ENCODE peak calls at places on chromosomes 12 and 14, in four cellular contexts. X, V, F and U are unnamed samples.

GRCh38 chr12:26304273-26304672 is 108.9 kb downstream of the SSPN start:
- DNase-seq in X (no peak), V (no peak), F (no peak), U (no peak)

GRCh38 chr12:100493371-100494012 is 19.8 kb downstream of the NR1H4 start:
- DNase-seq in X (no peak), V (no peak), F (no peak), U (no peak)

GRCh38 chr12:14399871-14400270 is 34.4 kb downstream of the ATF7IP start:
- DNase-seq in X (no peak), V (peak), F (no peak), U (peak)

GRCh38 chr14:95535226-95536021 is 574 bp downstream of the GLRX5 start:
- DNase-seq in X (no peak), V (no peak), F (no peak), U (peak)

GRCh38 chr12:104748790-104749189 is 209.3 kb downstream of the SLC41A2 start:
- DNase-seq in X (peak), V (peak), F (no peak), U (no peak)

GRCh38 chr14:36538051-36538450 is 18.0 kb upstream of the NKX2-1 start:
- DNase-seq in X (no peak), V (no peak), F (no peak), U (no peak)

GRCh38 chr14:68520637-68521556 is 272.0 kb downstream of the ZFP36L1 start:
- DNase-seq in X (peak), V (no peak), F (no peak), U (peak)

GRCh38 chr12:47744005-47744651 is 14.6 kb downstream of the RAPGEF3 start:
- DNase-seq in X (peak), V (no peak), F (peak), U (peak)

GRCh38 chr12:11545438-11546330 is 103.8 kb upstream of the ETV6 start:
- DNase-seq in X (no peak), V (no peak), F (no peak), U (peak)

GRCh38 chr14:93333631-93334095 is 827 bp upstream of the BTBD7 start:
- DNase-seq in X (no peak), V (no peak), F (no peak), U (no peak)

GRCh38 chr12:124254126-124254525 is 40.8 kb upstream of the RFLNA start:
- DNase-seq in X (no peak), V (no peak), F (no peak), U (no peak)

GRCh38 chr12:131267576-131267975 is 313.9 kb downstream of the ADGRD1 start:
- DNase-seq in X (no peak), V (no peak), F (no peak), U (no peak)

GRCh38 chr14:53927171-53927570 is 29.5 kb downstream of the BMP4 start:
- DNase-seq in X (no peak), V (peak), F (no peak), U (peak)

GRCh38 chr14:51604078-51604477 is 47.6 kb upstream of the FRMD6 start:
- DNase-seq in X (no peak), V (peak), F (no peak), U (no peak)

GRCh38 chr12:77469614-77470333 is 360.9 kb upstream of the NAV3 start:
- DNase-seq in X (no peak), V (no peak), F (no peak), U (no peak)

GRCh38 chr14:51860164-51860835 is at the start of gene GNG2:
- DNase-seq in X (peak), V (peak), F (peak), U (peak)

GRCh38 chr12:76029982-76030377 is 1.6 kb downstream of the PHLDA1 start:
- DNase-seq in X (no peak), V (peak), F (no peak), U (peak)

GRCh38 chr14:52906141-52906601 is 44.7 kb downstream of the FERMT2 start:
- DNase-seq in X (no peak), V (peak), F (no peak), U (no peak)

GRCh38 chr14:96145116-96145864 is 59.3 kb upstream of the BDKRB2 start:
- DNase-seq in X (no peak), V (peak), F (peak), U (no peak)

GRCh38 chr14:87084908-87085307 is 908.1 kb downstream of the GALC start:
- DNase-seq in X (no peak), V (no peak), F (no peak), U (no peak)

GRCh38 chr12:93098077-93098476 is 169.0 kb upstream of the EEA1 start:
- DNase-seq in X (peak), V (peak), F (peak), U (peak)

GRCh38 chr12:105369014-105369413 is 38.5 kb downstream of the C12orf75 start:
- DNase-seq in X (no peak), V (peak), F (no peak), U (no peak)

GRCh38 chr12:67633708-67634107 is 14.8 kb upstream of the DYRK2 start:
- DNase-seq in X (no peak), V (no peak), F (no peak), U (no peak)

GRCh38 chr14:49581209-49581960 is 4.8 kb downstream of the RPS29 start:
- DNase-seq in X (no peak), V (no peak), F (no peak), U (no peak)

GRCh38 chr12:5915511-5915910 is 29.5 kb downstream of the ANO2 start:
- DNase-seq in X (peak), V (no peak), F (no peak), U (no peak)

GRCh38 chr12:55720071-55720564 is at the start of gene RDH5:
- DNase-seq in X (no peak), V (peak), F (no peak), U (no peak)

GRCh38 chr14:79730911-79731310 is 480.4 kb downstream of the DIO2 start:
- DNase-seq in X (no peak), V (no peak), F (no peak), U (no peak)

GRCh38 chr12:95838125-95838524 is 20.6 kb upstream of the SNRPF start:
- DNase-seq in X (no peak), V (peak), F (no peak), U (no peak)

GRCh38 chr12:65121049-65121955 is at the start of gene WIF1:
- DNase-seq in X (peak), V (no peak), F (peak), U (peak)

GRCh38 chr12:90897981-90898380 is 57.0 kb downstream of the CCER1 start:
- DNase-seq in X (no peak), V (peak), F (no peak), U (no peak)

GRCh38 chr12:89421093-89421835 is 69.0 kb upstream of the DUSP6 start:
- DNase-seq in X (no peak), V (no peak), F (no peak), U (peak)

GRCh38 chr12:62933871-62934798 is 815 bp downstream of the PPM1H start:
- DNase-seq in X (peak), V (peak), F (peak), U (peak)

GRCh38 chr12:62930546-62931425 is 4.2 kb downstream of the PPM1H start:
- DNase-seq in X (no peak), V (peak), F (no peak), U (peak)

GRCh38 chr12:62931481-62931880 is 3.5 kb downstream of the PPM1H start:
- DNase-seq in X (no peak), V (no peak), F (no peak), U (no peak)

GRCh38 chr12:62933220-62933870 is 1.6 kb downstream of the PPM1H start:
- DNase-seq in X (peak), V (no peak), F (peak), U (peak)

GRCh38 chr12:62934799-62935674 is at the start of gene PPM1H:
- DNase-seq in X (peak), V (peak), F (peak), U (peak)
- H3K23ac ChIP-seq in X (no peak), V (peak), F (no peak), U (peak)

GRCh38 chr12:51020448-51021182 is 5.6 kb downstream of the SLC11A2 start:
- DNase-seq in X (no peak), V (no peak), F (no peak), U (no peak)
- H4K5ac ChIP-seq in X (no peak), V (no peak), F (no peak), U (no peak)

GRCh38 chr14:104289485-104289884 is 151.1 kb downstream of the KIF26A start:
- DNase-seq in X (peak), V (no peak), F (no peak), U (no peak)
- H3K23ac ChIP-seq in X (no peak), V (no peak), F (no peak), U (no peak)

GRCh38 chr14:55370883-55371455 is 40.7 kb downstream of the ATG14 start:
- DNase-seq in X (no peak), V (no peak), F (no peak), U (no peak)

GRCh38 chr14:55361190-55361589 is 50.4 kb downstream of the ATG14 start:
- DNase-seq in X (no peak), V (no peak), F (no peak), U (no peak)

GRCh38 chr14:55366271-55366670 is 45.4 kb downstream of the ATG14 start:
- DNase-seq in X (no peak), V (peak), F (no peak), U (no peak)
- H4K5ac ChIP-seq in X (no peak), V (no peak), F (no peak), U (no peak)

GRCh38 chr12:54032220-54032619 is 630 bp upstream of the HOXC5 start:
- DNase-seq in X (no peak), V (no peak), F (no peak), U (no peak)

GRCh38 chr12:54033106-54033979 is 493 bp downstream of the HOXC5 start:
- DNase-seq in X (no peak), V (no peak), F (no peak), U (no peak)

GRCh38 chr12:54033980-54034783 is 1.3 kb downstream of the HOXC5 start:
- DNase-seq in X (no peak), V (no peak), F (no peak), U (no peak)

GRCh38 chr12:54030889-54031860 is 1.7 kb upstream of the HOXC5 start:
- DNase-seq in X (no peak), V (peak), F (no peak), U (peak)

DNA sequence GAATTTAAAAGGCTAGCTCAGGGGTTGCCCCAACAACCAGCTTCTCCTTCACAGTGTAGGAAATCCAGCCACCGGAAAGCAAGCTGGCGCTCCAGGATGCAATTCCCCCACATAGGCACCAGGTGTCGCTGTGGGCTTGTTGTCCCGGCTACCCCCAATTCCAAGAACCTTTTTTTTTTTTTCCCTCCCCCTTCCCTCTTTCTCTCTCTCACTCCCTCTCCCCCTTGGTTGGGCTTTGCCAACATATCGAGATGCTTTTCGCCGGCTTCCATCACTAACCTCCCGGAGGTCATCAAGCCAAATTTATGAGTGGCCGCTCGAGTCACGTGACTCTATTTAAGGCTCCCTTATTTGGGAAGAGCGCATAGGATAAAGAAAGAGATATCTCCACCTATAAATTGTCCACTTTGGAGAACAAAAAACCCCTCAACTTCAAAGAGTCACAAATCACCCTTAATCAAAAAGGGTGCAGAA is at the start of gene HOXC5:
- DNase-seq in X (peak), V (peak), F (peak), U (peak)
- H3K23ac ChIP-seq in X (no peak), V (no peak), F (no peak), U (no peak)

GRCh38 chr12:113960030-113960429 is 6.1 kb downstream of the RBM19 start:
- DNase-seq in X (no peak), V (no peak), F (no peak), U (no peak)
- H4K5ac ChIP-seq in X (no peak), V (no peak), F (no peak), U (no peak)

DNA sequence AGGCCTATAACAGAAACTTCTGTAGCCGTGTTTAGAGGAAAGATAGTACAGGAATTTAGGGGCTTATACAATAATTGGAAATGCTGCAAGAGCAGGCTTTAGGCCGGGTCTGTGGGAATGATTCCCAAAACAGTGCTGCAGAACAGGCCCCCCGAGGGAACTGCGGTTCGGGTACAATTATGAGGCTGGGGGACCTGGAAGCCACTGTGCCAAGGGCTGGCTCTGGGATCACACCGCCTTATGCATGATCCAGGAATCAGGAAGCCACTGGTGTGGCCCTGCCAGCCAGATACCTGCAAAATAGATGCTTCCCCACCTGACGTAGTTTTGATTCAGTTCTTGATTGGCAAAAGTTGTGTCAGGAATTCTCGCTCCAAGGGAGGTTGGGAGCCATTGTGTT is 55.4 kb downstream of the CACNA1C start:
- DNase-seq in X (no peak), V (no peak), F (no peak), U (no peak)
- H3K23ac ChIP-seq in X (no peak), V (no peak), F (no peak), U (no peak)

GRCh38 chr14:101199028-101199770 is 295.7 kb upstream of the RTL1 start:
- DNase-seq in X (peak), V (no peak), F (peak), U (no peak)
- H4K5ac ChIP-seq in X (no peak), V (no peak), F (no peak), U (no peak)

GRCh38 chr14:73369433-73369832 is 88.9 kb downstream of the NUMB start:
- DNase-seq in X (no peak), V (no peak), F (no peak), U (no peak)
- H3K23ac ChIP-seq in X (no peak), V (no peak), F (no peak), U (no peak)